ENCODE peak calls at places on chromosomes 1 and 21, in seven cellular contexts. Q is activated CD8-positive, alpha-beta T cell treated with anti-CD3 and anti-CD28 coated beads for 36 hours; Y is left cardiac atrium; L is right cardiac atrium; P is RWPE2; N is naive B cell; H is CD4-positive, alpha-beta T cell. T is an unnamed sample.

GRCh38 chr1:36238433-36238832 is 14.2 kb downstream of the THRAP3 start:
- ATAC-seq in Q (no peak), Y (peak; percentile 27), L (no peak), P (no peak), N (no peak), H (no peak), T (no peak)

GRCh38 chr1:17462677-17463076 is 23.2 kb upstream of the RCC2 start:
- ATAC-seq in Q (no peak), Y (no peak), L (no peak), P (no peak), N (no peak), H (no peak), T (no peak)

GRCh38 chr1:234582186-234582585 is 27.8 kb downstream of the IRF2BP2 start:
- ATAC-seq in Q (no peak), Y (peak; percentile 54), L (peak; percentile 66), P (no peak), N (no peak), H (no peak), T (no peak)

GRCh38 chr1:31224102-31224501 is 15.6 kb downstream of the NKAIN1 start:
- ATAC-seq in Q (no peak), Y (no peak), L (no peak), P (no peak), N (no peak), H (no peak), T (no peak)

GRCh38 chr1:161773791-161774190 is 7.7 kb downstream of the ATF6 start:
- ATAC-seq in Q (no peak), Y (no peak), L (no peak), P (no peak), N (no peak), H (no peak), T (no peak)

GRCh38 chr1:15062479-15063099 is 91.0 kb upstream of the TMEM51 start:
- ATAC-seq in Q (no peak), Y (no peak), L (no peak), P (no peak), N (no peak), H (no peak), T (no peak)

GRCh38 chr1:81998165-81998564 is 197.4 kb downstream of the ADGRL2 start:
- ATAC-seq in Q (no peak), Y (peak; percentile 80), L (peak; percentile 80), P (no peak), N (no peak), H (no peak), T (peak; percentile 43)

GRCh38 chr1:160739098-160739511 is at the start of gene SLAMF7:
- ATAC-seq in Q (peak; percentile 75), Y (peak; percentile 39), L (peak; percentile 28), P (peak; percentile 76), N (peak; percentile 89), H (no peak), T (no peak)

GRCh38 chr1:201694615-201695335 is 134.2 kb upstream of the IPO9 start:
- ATAC-seq in Q (no peak), Y (no peak), L (no peak), P (no peak), N (no peak), H (no peak), T (no peak)

GRCh38 chr1:179090522-179090921 is 8.7 kb downstream of the TOR3A start:
- ATAC-seq in Q (no peak), Y (no peak), L (peak; percentile 11), P (no peak), N (no peak), H (no peak), T (no peak)

GRCh38 chr21:41366522-41367151 is 4.8 kb downstream of the MX2 start:
- ATAC-seq in Q (no peak), Y (peak; percentile 10), L (peak; percentile 32), P (peak; percentile 94), N (no peak), H (no peak), T (no peak)

GRCh38 chr1:42319871-42320484 is 15.1 kb downstream of the FOXJ3 start:
- ATAC-seq in Q (peak; percentile 33), Y (no peak), L (no peak), P (no peak), N (peak; percentile 53), H (peak; percentile 75), T (no peak)

GRCh38 chr1:48898894-48899293 is 122.2 kb upstream of the BEND5 start:
- ATAC-seq in Q (no peak), Y (no peak), L (no peak), P (no peak), N (no peak), H (no peak), T (peak; percentile 43)

GRCh38 chr1:200638073-200638472 is 17.5 kb upstream of the KIF14 start:
- ATAC-seq in Q (no peak), Y (no peak), L (no peak), P (no peak), N (no peak), H (no peak), T (no peak)

GRCh38 chr1:26156285-26157038 is 2.4 kb upstream of the FAM110D start:
- ATAC-seq in Q (peak; percentile 39), Y (peak; percentile 19), L (peak; percentile 38), P (peak; percentile 29), N (no peak), H (peak; percentile 58), T (peak; percentile 14)

T was measured in gastroesophageal sphincter.